ENCODE peak calls at places on chromosomes 7 and 10, in eight cellular contexts. One of them, this sample, is unnamed.

GRCh38 chr10:43573250-43574034 is 974 bp downstream of the ZNF239 start:
- DNase-seq in HepG2: no peak
- DNase-seq in prostate gland: no peak
- DNase-seq in suprapubic skin: no peak
- DNase-seq in A549: no peak
- DNase-seq in lower leg skin: no peak
- DNase-seq in adrenal gland: no peak
- DNase-seq in H1: no peak
- DNase-seq in this sample: no peak

GRCh38 chr10:71264345-71265200 is 52.2 kb downstream of the UNC5B start:
- DNase-seq in HepG2: no peak
- DNase-seq in prostate gland: no peak
- DNase-seq in suprapubic skin: no peak
- DNase-seq in A549: no peak
- DNase-seq in lower leg skin: no peak
- DNase-seq in adrenal gland: no peak
- DNase-seq in H1: no peak
- DNase-seq in this sample: no peak

GRCh38 chr7:112654322-112655216 is 135.6 kb downstream of the TMEM168 start:
- DNase-seq in HepG2: no peak
- DNase-seq in prostate gland: no peak
- DNase-seq in suprapubic skin: no peak
- DNase-seq in A549: no peak
- DNase-seq in lower leg skin: no peak
- DNase-seq in adrenal gland: no peak
- DNase-seq in H1: no peak
- DNase-seq in this sample: no peak

GRCh38 chr10:79910836-79911235 is 38.1 kb downstream of the SFTPD start:
- DNase-seq in HepG2: no peak
- DNase-seq in prostate gland: no peak
- DNase-seq in suprapubic skin: no peak
- DNase-seq in A549: no peak
- DNase-seq in lower leg skin: no peak
- DNase-seq in adrenal gland: no peak
- DNase-seq in H1: no peak
- DNase-seq in this sample: no peak

GRCh38 chr10:99850041-99850766 is 67.8 kb downstream of the ABCC2 start:
- DNase-seq in HepG2: no peak
- DNase-seq in prostate gland: no peak
- DNase-seq in suprapubic skin: no peak
- DNase-seq in A549: peak
- DNase-seq in lower leg skin: no peak
- DNase-seq in adrenal gland: no peak
- DNase-seq in H1: no peak
- DNase-seq in this sample: no peak

GRCh38 chr7:20304366-20304765 is 26.3 kb upstream of the ITGB8 start:
- DNase-seq in HepG2: peak
- DNase-seq in prostate gland: no peak
- DNase-seq in suprapubic skin: no peak
- DNase-seq in A549: peak
- DNase-seq in lower leg skin: no peak
- DNase-seq in adrenal gland: no peak
- DNase-seq in H1: no peak
- DNase-seq in this sample: no peak

GRCh38 chr10:23459323-23459939 is 20.6 kb downstream of the OTUD1 start:
- DNase-seq in HepG2: no peak
- DNase-seq in prostate gland: no peak
- DNase-seq in suprapubic skin: no peak
- DNase-seq in A549: no peak
- DNase-seq in lower leg skin: no peak
- DNase-seq in adrenal gland: no peak
- DNase-seq in H1: no peak
- DNase-seq in this sample: no peak

GRCh38 chr10:97399843-97400545 is 1.1 kb downstream of the RRP12 start:
- DNase-seq in HepG2: peak
- DNase-seq in prostate gland: peak
- DNase-seq in suprapubic skin: no peak
- DNase-seq in A549: peak
- DNase-seq in lower leg skin: no peak
- DNase-seq in adrenal gland: peak
- DNase-seq in H1: no peak
- DNase-seq in this sample: no peak

GRCh38 chr10:47303866-47304265 is 3.9 kb downstream of the GDF10 start:
- DNase-seq in HepG2: no peak
- DNase-seq in prostate gland: no peak
- DNase-seq in suprapubic skin: no peak
- DNase-seq in A549: no peak
- DNase-seq in lower leg skin: no peak
- DNase-seq in adrenal gland: no peak
- DNase-seq in H1: no peak
- DNase-seq in this sample: no peak

GRCh38 chr10:38047666-38048065 is 37.2 kb downstream of the ZNF33A start:
- DNase-seq in HepG2: no peak
- DNase-seq in prostate gland: no peak
- DNase-seq in suprapubic skin: no peak
- DNase-seq in A549: no peak
- DNase-seq in lower leg skin: no peak
- DNase-seq in adrenal gland: no peak
- DNase-seq in H1: no peak
- DNase-seq in this sample: no peak

GRCh38 chr7:110502893-110503465 is 587.9 kb upstream of the LRRN3 start:
- DNase-seq in HepG2: no peak
- DNase-seq in prostate gland: no peak
- DNase-seq in suprapubic skin: no peak
- DNase-seq in A549: no peak
- DNase-seq in lower leg skin: no peak
- DNase-seq in adrenal gland: no peak
- DNase-seq in H1: no peak
- DNase-seq in this sample: no peak

GRCh38 chr7:128734777-128735342 is 4.3 kb upstream of the CALU start:
- DNase-seq in HepG2: no peak
- DNase-seq in prostate gland: no peak
- DNase-seq in suprapubic skin: no peak
- DNase-seq in A549: no peak
- DNase-seq in lower leg skin: no peak
- DNase-seq in adrenal gland: no peak
- DNase-seq in H1: no peak
- DNase-seq in this sample: no peak

DNA sequence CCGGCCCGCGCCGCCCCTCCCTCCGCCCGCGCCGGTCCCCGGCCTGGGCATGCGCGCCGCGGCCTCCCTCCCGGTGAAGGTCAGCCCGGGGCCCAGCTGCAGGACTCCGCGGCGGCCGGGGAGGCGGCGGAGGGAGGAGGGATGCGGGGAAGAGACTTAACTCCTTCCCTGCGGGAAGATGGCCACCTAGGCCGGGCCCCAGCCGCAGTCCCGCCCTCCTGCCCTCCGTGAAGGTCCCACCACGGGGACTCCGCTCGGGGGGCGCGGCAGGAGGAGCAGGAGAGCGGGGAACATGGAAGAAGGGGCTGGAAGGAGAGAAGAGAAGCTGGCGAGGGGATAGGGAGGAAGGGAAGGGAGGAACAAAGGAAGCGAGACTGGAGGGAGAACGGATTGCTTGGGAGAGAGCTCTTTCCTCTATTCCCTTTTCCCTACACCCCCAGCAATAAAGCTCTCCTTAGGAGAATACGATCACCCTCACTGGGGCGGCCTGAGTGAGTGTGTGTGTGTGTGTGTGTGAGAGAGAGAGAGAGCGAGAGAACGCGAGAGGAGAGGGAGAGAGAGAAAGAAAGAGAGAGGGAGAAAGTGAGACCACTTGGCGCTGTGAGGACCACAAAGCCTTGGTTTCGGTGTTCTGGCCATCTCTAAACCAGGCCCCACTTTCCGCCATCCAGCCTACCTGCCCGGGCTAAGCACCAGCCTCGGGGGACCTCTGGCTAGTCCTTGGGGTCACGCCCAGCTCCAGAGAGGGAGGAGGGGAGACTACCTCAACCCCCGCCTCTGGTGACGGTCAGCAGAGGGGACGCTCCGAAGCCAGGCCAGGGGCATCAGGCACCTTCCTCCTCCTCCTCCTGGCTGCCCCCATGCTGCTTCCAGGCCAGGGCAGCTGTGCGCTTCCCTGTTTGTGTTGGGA is 3.7 kb upstream of the SMARCD3 start:
- DNase-seq in HepG2: no peak
- DNase-seq in prostate gland: no peak
- DNase-seq in suprapubic skin: no peak
- DNase-seq in A549: peak
- DNase-seq in lower leg skin: no peak
- DNase-seq in adrenal gland: peak
- DNase-seq in H1: no peak
- DNase-seq in this sample: no peak
- TF ChIP-seq POLR2A in HepG2: no peak
- TF ChIP-seq POLR2A in prostate gland: peak
- TF ChIP-seq POLR2A in suprapubic skin: no peak
- TF ChIP-seq POLR2A in A549: peak
- TF ChIP-seq POLR2A in lower leg skin: no peak
- TF ChIP-seq POLR2A in adrenal gland: peak
- TF ChIP-seq POLR2A in H1: peak
- TF ChIP-seq POLR2A in this sample: no peak

DNA sequence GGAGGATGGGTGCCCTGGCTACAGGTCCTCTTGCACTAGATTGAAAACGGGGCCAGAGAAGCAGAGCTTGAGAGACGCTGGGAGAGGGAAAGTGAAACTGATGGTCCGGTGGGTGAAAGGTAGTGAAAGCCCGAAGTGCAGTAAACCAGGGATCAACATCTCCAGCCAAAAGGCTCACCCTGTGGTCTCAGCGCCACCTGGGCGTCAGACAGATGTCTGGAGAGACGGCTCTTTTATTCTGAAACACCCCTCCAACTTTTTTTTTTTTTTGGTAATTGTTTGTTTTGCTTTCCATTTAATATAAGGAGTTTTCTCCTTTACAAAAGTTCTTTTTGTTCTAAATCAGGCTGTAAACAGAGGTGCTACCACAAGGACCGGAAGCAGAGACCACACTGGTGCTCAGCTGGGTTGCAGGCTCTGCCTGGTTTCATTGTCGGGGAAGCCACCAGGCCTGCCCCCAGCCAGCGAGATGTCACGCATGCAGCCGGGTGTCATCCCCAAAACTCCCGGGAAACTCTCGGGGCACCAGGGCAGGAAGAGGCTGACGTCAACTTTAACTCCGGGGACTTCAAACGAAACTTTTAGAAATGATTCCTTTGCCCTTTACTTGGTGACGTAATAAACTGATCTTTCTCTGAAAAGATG is 11.2 kb downstream of the IL2RA start:
- DNase-seq in HepG2: peak
- DNase-seq in prostate gland: peak
- DNase-seq in suprapubic skin: no peak
- DNase-seq in A549: peak
- DNase-seq in lower leg skin: peak
- DNase-seq in adrenal gland: peak
- DNase-seq in H1: no peak
- DNase-seq in this sample: peak
- TF ChIP-seq POLR2A in HepG2: no peak
- TF ChIP-seq POLR2A in prostate gland: no peak
- TF ChIP-seq POLR2A in suprapubic skin: no peak
- TF ChIP-seq POLR2A in A549: no peak
- TF ChIP-seq POLR2A in lower leg skin: no peak
- TF ChIP-seq POLR2A in adrenal gland: no peak
- TF ChIP-seq POLR2A in H1: no peak
- TF ChIP-seq POLR2A in this sample: no peak

DNA sequence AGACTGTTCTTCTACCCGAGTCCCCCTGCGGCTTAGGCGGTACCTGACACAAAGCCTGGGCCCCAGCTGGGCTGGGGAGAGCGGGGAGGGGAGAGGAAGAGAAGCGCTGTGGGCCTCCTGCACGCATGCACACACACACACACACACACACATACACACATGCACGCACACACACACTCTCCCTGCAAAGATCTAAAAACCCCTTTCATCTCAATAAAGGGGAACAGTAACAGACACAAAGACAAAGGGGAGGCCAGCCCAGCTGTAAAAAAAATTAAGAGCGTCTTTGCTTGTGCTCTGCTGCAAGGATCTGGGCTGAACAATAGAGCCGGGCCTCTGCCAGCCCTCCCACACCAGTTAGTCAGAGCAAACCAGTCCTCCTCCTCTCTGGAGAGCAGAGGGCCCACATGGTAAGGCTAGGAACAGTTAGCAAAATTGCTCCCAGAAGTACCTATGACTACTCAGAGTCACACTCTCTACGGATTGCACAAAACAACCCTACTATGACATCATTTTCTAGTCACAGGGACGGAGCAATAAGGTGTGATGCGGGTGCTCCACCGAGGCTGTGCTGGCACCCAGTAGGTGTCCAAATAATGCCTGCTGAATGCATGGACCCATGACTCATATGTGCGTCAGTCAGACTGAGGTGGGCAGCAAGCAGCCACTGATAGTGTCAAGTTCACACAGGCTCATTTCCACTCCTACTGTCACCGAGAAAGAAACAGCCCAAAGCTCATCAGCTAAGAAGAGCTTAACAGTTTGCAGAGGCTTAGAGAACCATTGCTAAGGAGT is 9.2 kb downstream of the ITPRIP start:
- DNase-seq in HepG2: peak
- DNase-seq in prostate gland: peak
- DNase-seq in suprapubic skin: peak
- DNase-seq in A549: peak
- DNase-seq in lower leg skin: peak
- DNase-seq in adrenal gland: no peak
- DNase-seq in H1: no peak
- DNase-seq in this sample: no peak
- TF ChIP-seq POLR2A in HepG2: no peak
- TF ChIP-seq POLR2A in prostate gland: peak
- TF ChIP-seq POLR2A in suprapubic skin: no peak
- TF ChIP-seq POLR2A in A549: no peak
- TF ChIP-seq POLR2A in lower leg skin: no peak
- TF ChIP-seq POLR2A in adrenal gland: no peak
- TF ChIP-seq POLR2A in H1: no peak
- TF ChIP-seq POLR2A in this sample: no peak

GRCh38 chr7:149873968-149874643 is at the start of gene ATP6V0E2:
- DNase-seq in HepG2: no peak
- DNase-seq in prostate gland: no peak
- DNase-seq in suprapubic skin: peak
- DNase-seq in A549: no peak
- DNase-seq in lower leg skin: no peak
- DNase-seq in adrenal gland: no peak
- DNase-seq in H1: no peak
- DNase-seq in this sample: no peak

GRCh38 chr7:149873074-149873967 is 448 bp upstream of the ATP6V0E2 start:
- DNase-seq in HepG2: peak
- DNase-seq in prostate gland: peak
- DNase-seq in suprapubic skin: peak
- DNase-seq in A549: peak
- DNase-seq in lower leg skin: peak
- DNase-seq in adrenal gland: peak
- DNase-seq in H1: peak
- DNase-seq in this sample: peak

GRCh38 chr7:149871576-149871975 is 2.2 kb upstream of the ATP6V0E2 start:
- DNase-seq in HepG2: no peak
- DNase-seq in prostate gland: no peak
- DNase-seq in suprapubic skin: no peak
- DNase-seq in A549: no peak
- DNase-seq in lower leg skin: peak
- DNase-seq in adrenal gland: no peak
- DNase-seq in H1: no peak
- DNase-seq in this sample: no peak

GRCh38 chr7:149870701-149871483 is 2.9 kb upstream of the ATP6V0E2 start:
- DNase-seq in HepG2: no peak
- DNase-seq in prostate gland: no peak
- DNase-seq in suprapubic skin: no peak
- DNase-seq in A549: no peak
- DNase-seq in lower leg skin: peak
- DNase-seq in adrenal gland: no peak
- DNase-seq in H1: no peak
- DNase-seq in this sample: no peak

GRCh38 chr7:149872419-149873073 is 1.2 kb upstream of the ATP6V0E2 start:
- DNase-seq in HepG2: peak
- DNase-seq in prostate gland: peak
- DNase-seq in suprapubic skin: peak
- DNase-seq in A549: peak
- DNase-seq in lower leg skin: peak
- DNase-seq in adrenal gland: peak
- DNase-seq in H1: no peak
- DNase-seq in this sample: no peak
- TF ChIP-seq POLR2A in HepG2: no peak
- TF ChIP-seq POLR2A in prostate gland: peak
- TF ChIP-seq POLR2A in suprapubic skin: no peak
- TF ChIP-seq POLR2A in A549: no peak
- TF ChIP-seq POLR2A in lower leg skin: no peak
- TF ChIP-seq POLR2A in adrenal gland: peak
- TF ChIP-seq POLR2A in H1: no peak
- TF ChIP-seq POLR2A in this sample: no peak